ENCODE peak calls at places on chromosomes 2 and 18, in four cellular contexts. One of them, this sample, is unnamed.

GRCh38 chr2:23487735-23488492 is 102.9 kb downstream of the KLHL29 start:
- DNase-seq in GM12878: no peak
- DNase-seq in tibial nerve: no peak
- DNase-seq in A549: no peak
- DNase-seq in this sample: no peak

GRCh38 chr2:72673279-72673678 is 152.6 kb downstream of the EXOC6B start:
- DNase-seq in GM12878: no peak
- DNase-seq in tibial nerve: no peak
- DNase-seq in A549: peak; percentile 81
- DNase-seq in this sample: no peak

GRCh38 chr18:50410008-50410407 is 35.2 kb downstream of the SKA1 start:
- DNase-seq in tibial nerve: no peak
- DNase-seq in A549: no peak
- DNase-seq in GM12878: no peak
- DNase-seq in this sample: no peak

GRCh38 chr2:2846379-2847130 is 515.5 kb upstream of the MYT1L start:
- DNase-seq in GM12878: no peak
- DNase-seq in tibial nerve: no peak
- DNase-seq in A549: no peak
- DNase-seq in this sample: peak; percentile 24

GRCh38 chr2:10162586-10163497 is 40.3 kb downstream of the RRM2 start:
- DNase-seq in tibial nerve: no peak
- DNase-seq in A549: peak; percentile 27
- DNase-seq in GM12878: no peak
- DNase-seq in this sample: no peak

GRCh38 chr2:71617266-71617665 is 163.9 kb downstream of the DYSF start:
- DNase-seq in A549: no peak
- DNase-seq in tibial nerve: no peak
- DNase-seq in GM12878: no peak
- DNase-seq in this sample: no peak

GRCh38 chr2:66437601-66438497 is 2.9 kb downstream of the MEIS1 start:
- DNase-seq in A549: no peak
- DNase-seq in GM12878: no peak
- DNase-seq in tibial nerve: no peak
- DNase-seq in this sample: peak; percentile 32

GRCh38 chr2:74917702-74918619 is 40.5 kb upstream of the POLE4 start:
- DNase-seq in GM12878: no peak
- DNase-seq in tibial nerve: no peak
- DNase-seq in A549: peak; percentile 42
- DNase-seq in this sample: peak; percentile 88

GRCh38 chr2:29213871-29214341 is 98.7 kb downstream of the CLIP4 start:
- DNase-seq in GM12878: no peak
- DNase-seq in tibial nerve: no peak
- DNase-seq in A549: no peak
- DNase-seq in this sample: no peak

GRCh38 chr2:151183072-151183580 is 78.5 kb downstream of the RBM43 start:
- DNase-seq in A549: no peak
- DNase-seq in tibial nerve: no peak
- DNase-seq in GM12878: no peak
- DNase-seq in this sample: no peak

GRCh38 chr18:6744816-6745455 is 15.4 kb downstream of the ARHGAP28 start:
- DNase-seq in A549: no peak
- DNase-seq in tibial nerve: no peak
- DNase-seq in GM12878: no peak
- DNase-seq in this sample: no peak

GRCh38 chr2:33116799-33117198 is 170.0 kb downstream of the LTBP1 start:
- DNase-seq in tibial nerve: no peak
- DNase-seq in A549: no peak
- DNase-seq in GM12878: no peak
- DNase-seq in this sample: no peak

GRCh38 chr18:58051765-58052460 is 7.9 kb downstream of the NEDD4L start:
- DNase-seq in A549: no peak
- DNase-seq in tibial nerve: no peak
- DNase-seq in GM12878: no peak
- DNase-seq in this sample: peak; percentile 20

GRCh38 chr2:113879457-113879856 is 10.4 kb upstream of the ACTR3 start:
- DNase-seq in tibial nerve: no peak
- DNase-seq in GM12878: no peak
- DNase-seq in A549: no peak
- DNase-seq in this sample: no peak

GRCh38 chr2:26961603-26962184 is 8.7 kb upstream of the MAPRE3 start:
- DNase-seq in tibial nerve: peak; percentile 76
- DNase-seq in A549: peak; percentile 91
- DNase-seq in GM12878: peak; percentile 38
- DNase-seq in this sample: peak; percentile 83

GRCh38 chr2:101466426-101466825 is 8.5 kb downstream of the RFX8 start:
- DNase-seq in A549: no peak
- DNase-seq in GM12878: no peak
- DNase-seq in tibial nerve: no peak
- DNase-seq in this sample: no peak

GRCh38 chr18:8835556-8835955 is 130.2 kb downstream of the MTCL1 start:
- DNase-seq in A549: no peak
- DNase-seq in tibial nerve: no peak
- DNase-seq in GM12878: no peak
- DNase-seq in this sample: no peak

GRCh38 chr2:11680901-11681721 is 11.1 kb upstream of the NTSR2 start:
- DNase-seq in A549: no peak
- DNase-seq in tibial nerve: no peak
- DNase-seq in GM12878: no peak
- DNase-seq in this sample: no peak

GRCh38 chr2:20585710-20586378 is 65.1 kb downstream of the HS1BP3 start:
- DNase-seq in GM12878: no peak
- DNase-seq in tibial nerve: no peak
- DNase-seq in A549: no peak
- DNase-seq in this sample: no peak

GRCh38 chr2:164504253-164504652 is 117.0 kb downstream of the GRB14 start:
- DNase-seq in A549: peak; percentile 29
- DNase-seq in tibial nerve: no peak
- DNase-seq in GM12878: no peak
- DNase-seq in this sample: no peak
- TF ChIP-seq CTCF in A549: peak; percentile 22
- TF ChIP-seq CTCF in tibial nerve: no peak
- TF ChIP-seq CTCF in GM12878: no peak
- TF ChIP-seq CTCF in this sample: no peak

GRCh38 chr2:12741361-12741760 is 24.6 kb downstream of the TRIB2 start:
- DNase-seq in tibial nerve: no peak
- DNase-seq in GM12878: no peak
- DNase-seq in A549: no peak
- DNase-seq in this sample: no peak
- H3K27ac ChIP-seq in tibial nerve: peak overlapping the region; percentile 92
- H3K27ac ChIP-seq in GM12878: no peak overlapping the region
- H3K27ac ChIP-seq in A549: no peak overlapping the region
- H3K27ac ChIP-seq in this sample: no peak overlapping the region

DNA sequence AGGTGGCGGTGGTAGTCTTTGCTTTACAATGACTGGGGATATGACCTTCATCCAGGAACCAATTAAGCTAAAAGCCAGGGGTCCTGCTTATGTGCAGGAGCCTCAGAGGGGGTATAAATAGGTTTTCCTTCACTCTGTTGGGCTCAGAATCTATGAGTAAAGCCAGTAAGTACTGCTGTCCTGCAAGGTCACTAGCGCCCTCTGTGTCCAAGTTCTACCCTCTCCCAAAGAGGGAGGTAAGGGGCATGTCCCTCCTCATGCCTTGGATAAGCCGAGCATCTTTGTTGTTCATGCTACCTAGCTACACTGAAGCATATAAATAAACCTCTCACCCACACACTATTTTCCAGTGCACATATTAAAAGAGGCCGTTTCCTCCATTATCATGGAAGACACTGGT is 79.4 kb downstream of the SPRED2 start:
- DNase-seq in GM12878: no peak
- DNase-seq in A549: peak; percentile 50
- DNase-seq in tibial nerve: no peak
- DNase-seq in this sample: no peak
- TF ChIP-seq CTCF in GM12878: peak; percentile 10
- TF ChIP-seq CTCF in A549: no peak
- TF ChIP-seq CTCF in tibial nerve: no peak
- TF ChIP-seq CTCF in this sample: no peak

GRCh38 chr2:55885129-55885943 is 38.2 kb downstream of the EFEMP1 start:
- DNase-seq in GM12878: no peak
- DNase-seq in tibial nerve: no peak
- DNase-seq in A549: peak; percentile 74
- DNase-seq in this sample: peak; percentile 65

GRCh38 chr2:55887906-55888625 is 35.5 kb downstream of the EFEMP1 start:
- DNase-seq in A549: peak; percentile 41
- DNase-seq in GM12878: no peak
- DNase-seq in tibial nerve: no peak
- DNase-seq in this sample: peak; percentile 59

GRCh38 chr2:55885944-55886281 is 37.7 kb downstream of the EFEMP1 start:
- DNase-seq in GM12878: no peak
- DNase-seq in tibial nerve: no peak
- DNase-seq in A549: no peak
- DNase-seq in this sample: no peak

GRCh38 chr2:55888941-55889340 is 34.6 kb downstream of the EFEMP1 start:
- DNase-seq in tibial nerve: no peak
- DNase-seq in GM12878: no peak
- DNase-seq in A549: no peak
- DNase-seq in this sample: no peak

DNA sequence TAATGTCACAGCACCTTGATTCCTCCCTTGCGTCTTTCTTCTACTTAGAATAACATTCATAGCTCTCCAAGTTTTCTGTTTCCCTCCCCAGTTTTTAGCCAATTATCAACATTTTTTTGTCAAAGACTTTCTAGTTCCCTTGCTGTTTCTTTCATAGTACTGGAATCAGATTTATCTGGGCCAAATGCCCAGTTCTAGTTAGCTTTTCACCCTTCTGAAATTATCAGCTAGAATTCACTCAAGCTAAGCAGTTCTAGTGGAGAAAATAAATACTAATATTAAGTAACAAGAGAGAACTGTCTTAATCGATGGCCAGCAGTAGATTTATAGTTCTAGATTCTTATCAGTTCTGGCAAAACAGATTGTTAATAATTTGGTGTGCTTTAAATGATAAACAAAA is 36.2 kb downstream of the EFEMP1 start:
- DNase-seq in A549: no peak
- DNase-seq in GM12878: no peak
- DNase-seq in tibial nerve: no peak
- DNase-seq in this sample: no peak
- H3K27ac ChIP-seq in A549: peak overlapping the region; percentile 68
- H3K27ac ChIP-seq in GM12878: no peak overlapping the region
- H3K27ac ChIP-seq in tibial nerve: peak overlapping the region; percentile 75
- H3K27ac ChIP-seq in this sample: no peak overlapping the region